ENCODE peak calls at places on chromosomes 4 and X, in four cellular contexts. Q is astrocyte, J is IMR-90, A is colonic mucosa. T is an unnamed sample.

GRCh38 chrX:153735274-153735673 is 10.6 kb downstream of the ABCD1 start:
- DNase-seq in Q (no peak), J (no peak), A (no peak), T (no peak)

GRCh38 chr4:41427306-41427882 is 110.6 kb upstream of the LIMCH1 start:
- DNase-seq in Q (no peak), J (no peak), A (no peak), T (no peak)

GRCh38 chrX:95332530-95332929 is 1352.1 kb upstream of the DIAPH2 start:
- DNase-seq in Q (no peak), J (no peak), A (no peak), T (no peak)

GRCh38 chrX:106039920-106040319 is 1.4 kb upstream of the SERPINA7 start:
- DNase-seq in Q (no peak), J (no peak), A (peak), T (no peak)

GRCh38 chr4:187171731-187172339 is 448.2 kb upstream of the FAT1 start:
- DNase-seq in Q (peak), J (peak), A (no peak), T (peak)

GRCh38 chr4:11106190-11106589 is 322.5 kb downstream of the HS3ST1 start:
- DNase-seq in Q (peak), J (no peak), A (no peak), T (no peak)

GRCh38 chrX:47174846-47175587 is 18.6 kb upstream of the UBA1 start:
- DNase-seq in Q (no peak), J (no peak), A (no peak), T (no peak)

GRCh38 chr4:151567056-151567455 is 158.1 kb downstream of the FHIP1A start:
- DNase-seq in Q (no peak), J (no peak), A (no peak), T (no peak)

GRCh38 chrX:136525738-136526606 is 6.0 kb upstream of the VGLL1 start:
- DNase-seq in Q (peak), J (peak), A (peak), T (peak)

GRCh38 chr4:38002451-38003071 is 42.4 kb downstream of the PTTG2 start:
- DNase-seq in Q (peak), J (peak), A (no peak), T (no peak)

GRCh38 chr4:131499139-131499873 is 1649.8 kb upstream of the PCDH10 start:
- DNase-seq in Q (peak), J (peak), A (no peak), T (peak)

GRCh38 chrX:58044130-58044529 is 133.9 kb upstream of the ZXDA start:
- DNase-seq in Q (no peak), J (no peak), A (no peak), T (no peak)

GRCh38 chr4:175419120-175419774 is 392.8 kb downstream of the GPM6A start:
- DNase-seq in Q (peak), J (peak), A (no peak), T (peak)

GRCh38 chrX:19540076-19540475 is 24.8 kb upstream of the MAP3K15 start:
- DNase-seq in Q (no peak), J (no peak), A (no peak), T (no peak)

GRCh38 chrX:10579018-10579752 is 41.2 kb downstream of the MID1 start:
- DNase-seq in Q (peak), J (peak), A (no peak), T (peak)

GRCh38 chr4:150402968-150403367 is 179.0 kb upstream of the MAB21L2 start:
- DNase-seq in Q (no peak), J (peak), A (peak), T (no peak)

GRCh38 chr4:159097785-159098184 is 5.1 kb upstream of the RAPGEF2 start:
- DNase-seq in Q (no peak), J (no peak), A (no peak), T (no peak)

GRCh38 chr4:122914292-122914904 is 8.0 kb downstream of the NUDT6 start:
- DNase-seq in Q (no peak), J (peak), A (no peak), T (peak)

GRCh38 chr4:25889626-25890025 is 24.4 kb upstream of the SMIM20 start:
- DNase-seq in Q (no peak), J (no peak), A (no peak), T (no peak)

GRCh38 chr4:64144994-64145393 is 264.3 kb downstream of the TECRL start:
- DNase-seq in Q (no peak), J (no peak), A (no peak), T (no peak)

GRCh38 chr4:17437396-17437795 is 74.5 kb downstream of the QDPR start:
- DNase-seq in Q (no peak), J (no peak), A (no peak), T (no peak)

GRCh38 chrX:134622056-134622812 is 36.0 kb downstream of the PLAC1 start:
- DNase-seq in Q (peak), J (peak), A (no peak), T (no peak)

GRCh38 chr4:23631255-23631950 is 258.4 kb downstream of the PPARGC1A start:
- DNase-seq in Q (no peak), J (no peak), A (no peak), T (no peak)
- H3K4me3 ChIP-seq in Q (no peak), J (no peak), A (no peak), T (no peak)

GRCh38 chr4:141646969-141647368 is 10.6 kb downstream of the IL15 start:
- DNase-seq in Q (peak), J (peak), A (no peak), T (no peak)

GRCh38 chr4:141645611-141646340 is 9.4 kb downstream of the IL15 start:
- DNase-seq in Q (peak), J (peak), A (no peak), T (no peak)

GRCh38 chr4:141643557-141643956 is 7.2 kb downstream of the IL15 start:
- DNase-seq in Q (peak), J (peak), A (no peak), T (no peak)

GRCh38 chr4:141652161-141652778 is 15.9 kb downstream of the IL15 start:
- DNase-seq in Q (peak), J (peak), A (no peak), T (peak)

DNA sequence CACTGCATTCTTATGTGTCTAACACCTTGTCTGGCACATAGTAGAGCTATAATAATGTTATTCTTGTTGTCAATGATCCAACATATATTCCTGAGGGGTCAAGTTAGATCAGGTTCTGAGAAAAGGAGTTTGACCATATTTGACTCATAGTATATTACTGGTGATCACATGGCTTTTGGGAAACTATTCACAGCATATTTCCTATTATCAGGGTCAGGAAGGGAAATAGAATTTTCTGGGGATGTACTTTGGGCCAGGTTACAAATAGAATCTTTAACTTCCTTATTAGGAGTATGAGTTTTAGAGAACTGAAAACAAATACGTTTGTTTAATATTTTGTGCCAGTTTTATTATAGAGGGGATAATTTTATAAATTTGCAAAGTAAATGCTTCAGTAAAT is 11.6 kb downstream of the IL15 start:
- DNase-seq in Q (no peak), J (no peak), A (no peak), T (no peak)
- H3K27ac ChIP-seq in Q (no peak), J (no peak), A (no peak), T (no peak)

DNA sequence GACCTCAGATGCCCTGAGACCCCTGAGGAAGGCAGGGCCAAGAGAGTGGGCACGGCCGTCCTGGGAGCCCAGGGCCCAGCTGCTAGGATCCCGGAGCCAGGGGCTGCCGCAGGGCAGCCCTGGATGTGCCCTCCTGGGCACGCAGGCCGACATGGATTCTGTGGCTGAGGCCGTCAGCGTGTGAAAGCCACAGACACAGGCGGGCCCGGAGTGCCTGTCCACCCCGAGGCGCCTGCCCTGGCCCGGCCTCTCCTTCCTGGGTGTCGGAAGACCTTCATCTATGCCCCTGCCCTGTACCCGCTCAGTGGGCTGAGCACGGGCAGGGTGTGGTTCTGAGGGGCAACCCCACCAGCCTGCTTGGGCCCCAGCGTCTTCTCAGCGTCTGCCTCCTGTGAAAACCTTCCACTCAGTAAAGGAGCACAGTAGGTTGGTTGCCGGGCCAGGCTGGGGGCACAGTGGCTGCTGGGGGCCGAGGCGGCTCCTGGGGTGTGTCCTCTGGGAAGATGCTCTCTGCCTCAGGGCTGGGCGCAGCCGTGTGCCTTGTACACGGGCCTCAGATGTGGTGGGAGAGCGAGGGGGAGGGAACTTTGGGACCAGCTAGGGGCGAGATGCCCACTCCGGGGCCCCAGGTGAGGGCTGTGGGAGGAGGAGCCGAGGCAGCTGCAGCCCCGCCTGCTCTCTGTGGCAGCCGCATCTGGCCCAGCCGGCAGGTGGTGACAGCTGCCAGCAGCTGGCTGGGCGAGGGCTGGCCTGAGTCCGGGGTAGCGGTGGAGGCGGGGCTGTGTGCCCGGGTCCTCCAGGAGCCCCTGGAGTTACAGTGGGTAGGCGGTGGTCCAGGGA is 20.8 kb downstream of the FGFRL1 start:
- DNase-seq in Q (no peak), J (no peak), A (no peak), T (no peak)
- TF ChIP-seq CTCF in Q (no peak), J (peak), A (no peak), T (no peak)

DNA sequence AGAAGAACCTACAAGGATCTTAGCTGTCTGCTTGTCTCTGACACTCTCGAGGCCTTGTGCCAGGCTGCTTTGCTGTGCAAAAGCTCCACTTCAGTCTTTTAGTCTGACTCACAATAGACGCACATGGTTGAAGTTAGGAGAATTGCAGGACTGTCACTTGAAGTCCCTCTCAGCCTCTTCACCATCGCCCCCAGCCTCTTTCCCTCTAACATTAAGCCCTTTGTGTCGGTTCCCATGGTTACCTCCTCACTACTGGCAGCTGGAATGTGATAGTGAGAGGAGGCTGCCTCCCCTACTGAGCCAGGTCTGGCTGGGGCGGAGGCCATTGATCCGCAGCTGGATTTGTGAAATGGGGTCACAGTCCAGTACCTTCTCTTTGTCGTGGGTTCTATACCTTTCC is 201.8 kb downstream of the SOWAHB start:
- DNase-seq in Q (peak), J (peak), A (no peak), T (no peak)
- H3K4me3 ChIP-seq in Q (no peak), J (no peak), A (no peak), T (no peak)

DNA sequence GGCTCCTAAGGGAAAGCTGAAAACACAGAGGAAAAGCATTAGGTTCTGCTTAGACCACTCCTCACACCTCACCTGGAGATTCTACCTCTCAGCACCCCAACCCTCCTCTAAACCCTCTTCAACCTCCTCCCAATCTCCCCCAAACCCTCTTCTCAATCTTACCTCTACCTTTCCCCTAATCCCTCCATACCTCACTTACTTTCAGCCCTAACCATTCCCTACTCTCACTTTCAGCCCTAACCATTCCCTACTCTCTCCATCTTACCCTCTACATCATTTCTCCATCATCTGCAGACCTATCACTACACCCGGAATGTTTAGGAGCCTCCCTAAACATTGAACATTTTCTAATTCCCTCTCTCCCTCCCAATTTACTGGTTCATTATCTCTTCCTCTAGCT is 3.5 kb downstream of the RTL3 start:
- DNase-seq in Q (no peak), J (no peak), A (no peak), T (no peak)
- H3K27ac ChIP-seq in Q (no peak), J (no peak), A (no peak), T (no peak)

DNA sequence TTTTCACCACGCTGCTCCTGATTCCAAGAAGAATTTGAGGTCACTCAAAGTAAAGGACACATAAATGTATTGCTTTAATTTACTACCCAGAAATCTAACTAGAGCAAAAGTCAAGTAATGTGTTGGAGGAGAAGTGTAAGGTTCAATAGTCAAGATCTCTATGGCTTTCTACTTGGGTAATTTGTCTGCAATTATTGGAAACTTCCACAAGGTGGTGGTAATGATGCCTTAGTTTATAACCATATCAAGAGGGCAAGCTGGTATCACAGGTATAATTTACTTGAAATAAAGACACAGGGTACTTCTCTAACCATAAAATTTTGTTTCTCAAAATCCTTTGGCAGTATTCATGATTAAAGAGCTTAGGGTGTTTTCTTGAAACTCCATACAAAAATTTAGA is 10.2 kb upstream of the GRIA3 start:
- DNase-seq in Q (no peak), J (no peak), A (no peak), T (no peak)
- TF ChIP-seq CTCF in Q (no peak), J (peak), A (no peak), T (no peak)

GRCh38 chr4:53905281-53905934 is 159.0 kb downstream of the CHIC2 start:
- DNase-seq in Q (no peak), J (peak), A (no peak), T (no peak)

GRCh38 chr4:53905935-53906377 is 158.4 kb downstream of the CHIC2 start:
- DNase-seq in Q (peak), J (peak), A (peak), T (no peak)

GRCh38 chr4:53907772-53908171 is 156.6 kb downstream of the CHIC2 start:
- DNase-seq in Q (no peak), J (no peak), A (no peak), T (no peak)

GRCh38 chr4:53906786-53907185 is 157.6 kb downstream of the CHIC2 start:
- DNase-seq in Q (no peak), J (peak), A (no peak), T (no peak)

DNA sequence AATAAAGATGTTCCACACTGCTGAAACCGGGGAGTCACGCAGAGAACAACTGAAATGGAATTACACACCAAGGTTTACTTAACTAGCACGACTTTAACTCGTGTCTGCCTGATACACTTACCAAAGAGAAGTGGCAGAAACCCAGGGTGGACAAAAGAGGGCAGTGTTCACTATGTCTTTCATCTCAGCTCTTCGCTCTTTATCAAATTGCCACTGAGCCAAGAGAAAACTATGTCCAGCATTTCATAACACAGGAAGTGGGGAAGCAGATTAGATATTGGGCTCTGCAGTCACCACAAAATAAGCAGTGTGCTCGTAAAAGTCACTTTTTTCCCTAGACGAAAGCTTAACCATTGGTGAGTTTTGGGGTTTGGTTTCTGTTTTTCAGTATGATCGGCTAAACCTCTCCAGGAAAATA is 155.7 kb downstream of the CHIC2 start:
- DNase-seq in Q (peak), J (peak), A (peak), T (peak)
- H3K4me3 ChIP-seq in Q (peak), J (peak), A (no peak), T (peak)

GRCh38 chr4:71944956-71945355 is 86.8 kb upstream of the NPFFR2 start:
- DNase-seq in Q (peak), J (peak), A (no peak), T (no peak)
- H3K27ac ChIP-seq in Q (no peak), J (no peak), A (no peak), T (no peak)